ENCODE peak calls at places on chromosomes 1 and 21, in five cellular contexts. P is NCI-H69; F is naive thymus-derived CD4-positive, alpha-beta T cell; L is stimulated activated naive CD4-positive, alpha-beta T cell; V is stimulated activated CD4-positive, alpha-beta T cell treated with anti-CD3 and anti-CD28 coated beads, Interleukin-12 subunit alpha, Interleukin-12 subunit beta, amount 100 ng/mL, for 48 hours. K is an unnamed sample.

GRCh38 chr1:218558411-218558810 is 213.3 kb downstream of the TGFB2 start:
- DNase-seq in P (peak), F (no peak), L (no peak), V (no peak), K (no peak)

GRCh38 chr1:237267743-237268142 is 225.8 kb downstream of the RYR2 start:
- DNase-seq in P (no peak), F (no peak), L (no peak), V (no peak), K (no peak)

GRCh38 chr1:226702318-226702956 is 36.6 kb downstream of the ITPKB start:
- DNase-seq in P (peak), F (no peak), L (no peak), V (no peak), K (no peak)

GRCh38 chr1:11655263-11656079 is 794 bp downstream of the FBXO44 start:
- DNase-seq in P (peak), F (no peak), L (no peak), V (no peak), K (no peak)

GRCh38 chr1:73218995-73219546 is 936.7 kb upstream of the NEGR1 start:
- DNase-seq in P (no peak), F (no peak), L (no peak), V (no peak), K (no peak)

GRCh38 chr1:221991221-221991620 is 249.3 kb upstream of the DUSP10 start:
- DNase-seq in P (no peak), F (no peak), L (no peak), V (no peak), K (peak)

GRCh38 chr21:15414057-15414456 is 315.7 kb upstream of the USP25 start:
- DNase-seq in P (no peak), F (no peak), L (no peak), V (no peak), K (no peak)

GRCh38 chr1:115538579-115538978 is 103.2 kb upstream of the VANGL1 start:
- DNase-seq in P (no peak), F (no peak), L (no peak), V (no peak), K (no peak)

GRCh38 chr1:38123356-38123755 is 76.8 kb upstream of the POU3F1 start:
- DNase-seq in P (peak), F (no peak), L (no peak), V (no peak), K (no peak)

GRCh38 chr1:104648269-104648691 is 898.6 kb downstream of the AMY1C start:
- DNase-seq in P (peak), F (no peak), L (no peak), V (no peak), K (no peak)

GRCh38 chr1:55428944-55429931 is 214.1 kb upstream of the USP24 start:
- DNase-seq in P (no peak), F (no peak), L (no peak), V (no peak), K (peak)

GRCh38 chr1:164637461-164638375 is 78.7 kb downstream of the PBX1 start:
- DNase-seq in P (peak), F (no peak), L (no peak), V (no peak), K (peak)

GRCh38 chr1:219555031-219555667 is 57.8 kb downstream of the ZC3H11B start:
- DNase-seq in P (peak), F (no peak), L (no peak), V (no peak), K (no peak)

GRCh38 chr1:241591736-241592135 is 48.4 kb downstream of the CHML start:
- DNase-seq in P (no peak), F (no peak), L (no peak), V (no peak), K (no peak)

GRCh38 chr1:206674745-206675175 is 9.9 kb upstream of the MAPKAPK2 start:
- DNase-seq in P (peak), F (no peak), L (no peak), V (no peak), K (peak)

GRCh38 chr1:201896951-201897391 is 8.3 kb downstream of the SHISA4 start:
- DNase-seq in P (peak), F (no peak), L (no peak), V (no peak), K (no peak)

GRCh38 chr1:39623053-39623452 is 16.4 kb downstream of the HEYL start:
- DNase-seq in P (no peak), F (no peak), L (no peak), V (no peak), K (no peak)

GRCh38 chr1:158112994-158113758 is 67.5 kb upstream of the CD1D start:
- DNase-seq in P (peak), F (peak), L (no peak), V (peak), K (no peak)

GRCh38 chr1:214423045-214423444 is 128.4 kb downstream of the PTPN14 start:
- DNase-seq in P (no peak), F (no peak), L (no peak), V (no peak), K (no peak)

GRCh38 chr1:218478336-218478735 is 133.2 kb downstream of the TGFB2 start:
- DNase-seq in P (no peak), F (no peak), L (no peak), V (no peak), K (no peak)

GRCh38 chr1:15429701-15430149 is 8.5 kb upstream of the CTRC start:
- DNase-seq in P (no peak), F (no peak), L (no peak), V (no peak), K (no peak)

GRCh38 chr1:245779797-245780529 is 625.2 kb downstream of the KIF26B start:
- DNase-seq in P (no peak), F (no peak), L (no peak), V (no peak), K (no peak)

GRCh38 chr1:112395261-112395831 is 668 bp upstream of the CTTNBP2NL start:
- DNase-seq in P (no peak), F (no peak), L (no peak), V (no peak), K (no peak)

GRCh38 chr1:245953876-245954660 is 553.0 kb downstream of the SMYD3 start:
- DNase-seq in P (no peak), F (peak), L (no peak), V (peak), K (no peak)

GRCh38 chr1:186498695-186499389 is 37.9 kb upstream of the PDC start:
- DNase-seq in P (no peak), F (no peak), L (no peak), V (no peak), K (no peak)

GRCh38 chr1:209643295-209644020 is 8.8 kb downstream of the LAMB3 start:
- DNase-seq in P (no peak), F (no peak), L (no peak), V (no peak), K (peak)

GRCh38 chr1:209202826-209203439 is 380.6 kb upstream of the CAMK1G start:
- DNase-seq in P (peak), F (peak), L (no peak), V (no peak), K (peak)

GRCh38 chr1:19734056-19734455 is 65.7 kb downstream of the TMCO4 start:
- DNase-seq in P (no peak), F (no peak), L (no peak), V (no peak), K (no peak)

GRCh38 chr1:74717626-74718025 is 15.2 kb downstream of the CRYZ start:
- DNase-seq in P (no peak), F (no peak), L (no peak), V (no peak), K (no peak)

GRCh38 chr1:113784104-113784779 is 25.0 kb upstream of the PHTF1 start:
- DNase-seq in P (no peak), F (no peak), L (no peak), V (no peak), K (no peak)

GRCh38 chr1:30041741-30042437 is 681.5 kb downstream of the MATN1 start:
- DNase-seq in P (no peak), F (no peak), L (no peak), V (no peak), K (no peak)

GRCh38 chr1:214224605-214225354 is 56.2 kb upstream of the SMYD2 start:
- DNase-seq in P (peak), F (no peak), L (no peak), V (no peak), K (no peak)

GRCh38 chr1:47765236-47765635 is 231.9 kb downstream of the TRABD2B start:
- DNase-seq in P (no peak), F (no peak), L (no peak), V (no peak), K (no peak)

GRCh38 chr1:33443705-33444180 is 12.8 kb upstream of the PHC2 start:
- DNase-seq in P (no peak), F (no peak), L (no peak), V (no peak), K (no peak)

GRCh38 chr21:38355992-38356781 is 99.4 kb downstream of the KCNJ15 start:
- DNase-seq in P (peak), F (peak), L (peak), V (peak), K (no peak)

GRCh38 chr1:1038694-1039093 is 18.8 kb downstream of the AGRN start:
- DNase-seq in P (no peak), F (no peak), L (no peak), V (no peak), K (no peak)

K was measured in keratinocyte.